ENCODE peak calls at places on chromosome 4, in four cellular contexts. I is K562, Z is HCT116, T is H1. P is an unnamed sample.

GRCh38 chr4:157634057-157634456 is 413.5 kb downstream of the GRIA2 start:
- DNase-seq in T (no peak), Z (no peak), I (no peak), P (no peak)

GRCh38 chr4:159649237-159649636 is 546.4 kb downstream of the RAPGEF2 start:
- DNase-seq in I (no peak), Z (no peak), T (no peak), P (no peak)

GRCh38 chr4:139619644-139620043 is 46.0 kb upstream of the MGST2 start:
- DNase-seq in Z (no peak), T (no peak), I (peak; percentile 37), P (no peak)

GRCh38 chr4:19711871-19712270 is 539.8 kb upstream of the SLIT2 start:
- DNase-seq in Z (no peak), T (no peak), I (no peak), P (no peak)

GRCh38 chr4:55249476-55249875 is 96.6 kb upstream of the SRD5A3 start:
- DNase-seq in I (no peak), Z (no peak), T (no peak), P (no peak)

GRCh38 chr4:6929339-6929734 is 19.7 kb downstream of the TBC1D14 start:
- DNase-seq in T (no peak), I (no peak), Z (no peak), P (no peak)

GRCh38 chr4:21139327-21139726 is 439.1 kb downstream of the PACRGL start:
- DNase-seq in Z (no peak), I (no peak), T (no peak), P (no peak)

GRCh38 chr4:77074961-77075855 is 581 bp downstream of the CCNI start:
- DNase-seq in T (peak; percentile 10), Z (no peak), I (peak; percentile 90), P (no peak)

GRCh38 chr4:8368061-8368481 is 72.5 kb downstream of the ACOX3 start:
- DNase-seq in I (no peak), T (no peak), Z (no peak), P (no peak)

GRCh38 chr4:141376769-141377168 is 156.1 kb downstream of the ZNF330 start:
- DNase-seq in I (no peak), T (no peak), Z (no peak), P (no peak)

GRCh38 chr4:3683744-3684421 is 82.3 kb upstream of the ADRA2C start:
- DNase-seq in I (no peak), T (no peak), Z (no peak), P (no peak)

GRCh38 chr4:143354990-143355389 is 18.3 kb downstream of the GAB1 start:
- DNase-seq in Z (no peak), T (no peak), I (no peak), P (no peak)

GRCh38 chr4:6160536-6160935 is 39.8 kb downstream of the JAKMIP1 start:
- DNase-seq in I (no peak), Z (no peak), T (no peak), P (no peak)

GRCh38 chr4:56803473-56803872 is 18.0 kb downstream of the SPINK2 start:
- DNase-seq in I (no peak), T (no peak), Z (no peak), P (peak; percentile 67)

GRCh38 chr4:158783775-158784174 is 14.9 kb downstream of the FNIP2 start:
- DNase-seq in Z (no peak), I (no peak), T (no peak), P (no peak)

GRCh38 chr4:104064650-104065577 is 345.1 kb upstream of the TACR3 start:
- DNase-seq in Z (peak; percentile 56), I (peak; percentile 7), T (peak; percentile 3), P (peak; percentile 23)

GRCh38 chr4:126778348-126778747 is 854.4 kb upstream of the INTU start:
- DNase-seq in I (peak; percentile 64), T (no peak), Z (peak; percentile 10), P (no peak)

GRCh38 chr4:88091378-88091777 is 67.1 kb downstream of the ABCG2 start:
- DNase-seq in Z (no peak), T (no peak), I (no peak), P (no peak)

GRCh38 chr4:96675420-96675819 is 835.5 kb downstream of the PDHA2 start:
- DNase-seq in I (no peak), T (no peak), Z (no peak), P (no peak)

GRCh38 chr4:2824329-2825183 is 19.1 kb upstream of the ADD1 start:
- DNase-seq in Z (no peak), I (no peak), T (no peak), P (no peak)

GRCh38 chr4:38856524-38857337 is at the start of gene TLR6:
- DNase-seq in Z (peak; percentile 80), T (no peak), I (peak; percentile 89), P (peak; percentile 91)

GRCh38 chr4:29581469-29581868 is 1138.7 kb upstream of the PCDH7 start:
- DNase-seq in I (no peak), Z (no peak), T (no peak), P (no peak)

GRCh38 chr4:11748169-11748872 is 319.6 kb upstream of the HS3ST1 start:
- DNase-seq in I (no peak), T (no peak), Z (peak; percentile 83), P (no peak)

GRCh38 chr4:106898621-106899230 is 137.4 kb downstream of the DKK2 start:
- DNase-seq in I (peak; percentile 50), T (no peak), Z (peak; percentile 51), P (no peak)

GRCh38 chr4:38728651-38729141 is 54.1 kb downstream of the TLR10 start:
- DNase-seq in Z (peak; percentile 77), T (peak; percentile 15), I (peak; percentile 22), P (no peak)

GRCh38 chr4:7207791-7208231 is 15.5 kb downstream of the SORCS2 start:
- DNase-seq in Z (no peak), T (no peak), I (no peak), P (no peak)

GRCh38 chr4:3869661-3870566 is 103.7 kb downstream of the ADRA2C start:
- DNase-seq in I (no peak), Z (no peak), T (no peak), P (no peak)

GRCh38 chr4:142352682-142353081 is 493.4 kb downstream of the INPP4B start:
- DNase-seq in I (no peak), T (no peak), Z (no peak), P (no peak)

GRCh38 chr4:108223313-108223712 is 54.6 kb upstream of the LEF1 start:
- DNase-seq in T (no peak), I (no peak), Z (no peak), P (no peak)

GRCh38 chr4:190020790-190021717 is 6.0 kb downstream of the FRG2 start:
- DNase-seq in T (no peak), I (peak; percentile 34), Z (no peak), P (no peak)

GRCh38 chr4:69830529-69831269 is 29.2 kb downstream of the SULT1E1 start:
- DNase-seq in T (no peak), I (no peak), Z (no peak), P (no peak)

GRCh38 chr4:48943387-48943786 is 36.8 kb upstream of the OCIAD2 start:
- DNase-seq in T (no peak), I (peak; percentile 35), Z (peak; percentile 57), P (no peak)

GRCh38 chr4:105594094-105595010 is 41.9 kb downstream of the ARHGEF38 start:
- DNase-seq in T (no peak), Z (no peak), I (no peak), P (peak; percentile 59)

GRCh38 chr4:2352171-2352570 is 66.3 kb downstream of the ZFYVE28 start:
- DNase-seq in Z (no peak), T (no peak), I (no peak), P (no peak)

GRCh38 chr4:149029056-149029651 is 586.9 kb upstream of the NR3C2 start:
- DNase-seq in T (no peak), Z (no peak), I (no peak), P (no peak)

GRCh38 chr4:68366600-68366999 is 16.7 kb upstream of the YTHDC1 start:
- DNase-seq in I (no peak), Z (no peak), T (no peak), P (no peak)

GRCh38 chr4:7813674-7814073 is 126.0 kb downstream of the AFAP1 start:
- DNase-seq in Z (no peak), T (no peak), I (no peak), P (no peak)

GRCh38 chr4:23747131-23747752 is 142.6 kb downstream of the PPARGC1A start:
- DNase-seq in I (no peak), T (no peak), Z (no peak), P (no peak)

GRCh38 chr4:102318526-102318925 is 26.8 kb downstream of the SLC39A8 start:
- DNase-seq in Z (no peak), I (no peak), T (no peak), P (no peak)

GRCh38 chr4:76256032-76256431 is 4.5 kb downstream of the FAM47E start:
- DNase-seq in Z (no peak), I (peak; percentile 78), T (no peak), P (no peak)

DNA sequence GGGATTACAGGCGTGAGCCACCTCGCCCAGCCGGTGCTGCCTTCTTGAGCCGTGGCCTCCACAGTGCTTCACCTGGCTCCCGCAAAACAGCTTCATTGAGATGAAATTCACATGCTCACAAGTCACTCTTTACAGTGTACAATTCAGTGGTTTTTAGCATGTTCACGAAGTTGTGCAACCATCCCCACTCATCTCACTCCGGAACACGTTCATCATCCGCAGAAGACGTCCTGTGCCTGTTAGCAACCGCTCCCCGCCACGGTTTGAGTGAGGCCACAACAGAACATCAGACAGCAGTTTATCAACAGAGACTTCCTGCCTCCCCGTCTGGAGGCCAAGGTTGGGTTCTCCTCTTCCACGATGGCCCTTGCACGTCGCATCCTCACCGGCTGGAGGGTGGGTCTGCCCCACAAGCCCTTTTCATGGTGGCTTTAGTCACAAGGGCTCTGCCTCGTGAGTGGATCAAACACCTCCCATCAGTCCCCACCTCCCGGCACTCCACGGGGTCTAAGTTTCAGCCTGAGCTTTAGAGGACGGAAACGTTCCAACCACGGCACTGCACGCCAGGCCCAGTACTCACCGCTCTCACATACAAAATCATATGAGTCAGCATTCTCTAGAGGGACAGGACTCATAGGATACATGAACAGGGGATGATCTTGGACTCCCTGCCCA is 29.6 kb upstream of the SPON2 start:
- DNase-seq in Z (no peak), I (peak; percentile 19), T (no peak), P (peak; percentile 65)
- TF ChIP-seq EGR1 in Z (no peak), I (no peak), T (no peak), P (no peak)

DNA sequence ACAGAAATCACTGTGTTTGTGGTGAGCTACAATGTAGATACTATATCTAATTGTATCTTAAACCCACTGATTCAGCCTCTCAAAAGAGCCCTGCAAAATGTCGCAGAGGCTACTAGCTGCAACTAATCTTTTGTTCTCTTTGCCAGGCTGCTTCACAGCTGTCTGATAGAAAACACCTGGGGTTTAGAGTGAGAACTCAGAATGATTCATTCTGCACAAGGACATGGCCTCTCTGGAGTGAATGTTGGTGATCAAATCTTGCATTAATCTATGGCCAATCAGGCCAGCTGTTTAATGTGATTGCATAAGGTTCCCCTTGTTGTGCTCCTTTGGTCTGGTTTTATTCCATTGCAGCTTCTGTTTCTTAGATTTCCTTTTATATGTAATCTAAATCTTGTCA is 100.3 kb downstream of the EMCN start:
- DNase-seq in Z (no peak), T (no peak), I (no peak), P (no peak)
- TF ChIP-seq EGR1 in Z (no peak), T (no peak), I (no peak), P (no peak)

GRCh38 chr4:26087108-26087507 is 173.1 kb downstream of the SMIM20 start:
- DNase-seq in T (no peak), Z (no peak), I (no peak), P (no peak)
- TF ChIP-seq EGR1 in T (no peak), Z (no peak), I (no peak), P (no peak)

GRCh38 chr4:98162696-98163095 is 19.4 kb upstream of the STPG2 start:
- DNase-seq in I (no peak), Z (no peak), T (no peak), P (no peak)
- TF ChIP-seq EGR1 in I (no peak), Z (no peak), T (no peak), P (no peak)